ENCODE peak calls at places on chromosome 17, in seven cellular contexts. One of them, this sample, is unnamed. For H3K27me3, the result is how much of the 10 kb centered on the place peaks cover.

GRCh38 chr17:32586666-32587065 is 99.9 kb downstream of the CDK5R1 start:
- DNase-seq in PC-9: no peak
- DNase-seq in ascending aorta: no peak
- DNase-seq in BJ: peak
- DNase-seq in CD4-positive, alpha-beta T cell: no peak
- DNase-seq in HCT116: no peak
- DNase-seq in stomach: no peak
- DNase-seq in this sample: no peak

GRCh38 chr17:22704674-22705073 is 1012.4 kb downstream of the KCNJ18 start:
- DNase-seq in PC-9: no peak
- DNase-seq in HCT116: no peak
- DNase-seq in CD4-positive, alpha-beta T cell: no peak
- DNase-seq in ascending aorta: no peak
- DNase-seq in stomach: no peak
- DNase-seq in BJ: no peak
- DNase-seq in this sample: no peak

GRCh38 chr17:66855204-66855603 is 20.3 kb downstream of the CACNG5 start:
- DNase-seq in PC-9: no peak
- DNase-seq in HCT116: no peak
- DNase-seq in CD4-positive, alpha-beta T cell: no peak
- DNase-seq in ascending aorta: no peak
- DNase-seq in stomach: no peak
- DNase-seq in BJ: no peak
- DNase-seq in this sample: no peak

GRCh38 chr17:57939797-57940196 is 15.4 kb downstream of the CUEDC1 start:
- DNase-seq in ascending aorta: no peak
- DNase-seq in CD4-positive, alpha-beta T cell: no peak
- DNase-seq in PC-9: no peak
- DNase-seq in stomach: no peak
- DNase-seq in HCT116: no peak
- DNase-seq in BJ: no peak
- DNase-seq in this sample: no peak

GRCh38 chr17:29663155-29663554 is 40.4 kb upstream of the CORO6 start:
- DNase-seq in stomach: no peak
- DNase-seq in CD4-positive, alpha-beta T cell: no peak
- DNase-seq in HCT116: no peak
- DNase-seq in BJ: no peak
- DNase-seq in PC-9: peak
- DNase-seq in ascending aorta: no peak
- DNase-seq in this sample: no peak

GRCh38 chr17:45104907-45105624 is 27.2 kb downstream of the PLCD3 start:
- DNase-seq in PC-9: no peak
- DNase-seq in HCT116: no peak
- DNase-seq in stomach: no peak
- DNase-seq in ascending aorta: no peak
- DNase-seq in BJ: no peak
- DNase-seq in CD4-positive, alpha-beta T cell: no peak
- DNase-seq in this sample: no peak

GRCh38 chr17:41421116-41421515 is 3.3 kb downstream of the KRT37 start:
- DNase-seq in PC-9: peak
- DNase-seq in ascending aorta: no peak
- DNase-seq in stomach: no peak
- DNase-seq in HCT116: no peak
- DNase-seq in CD4-positive, alpha-beta T cell: no peak
- DNase-seq in BJ: peak
- DNase-seq in this sample: no peak

GRCh38 chr17:59427425-59427921 is 96.0 kb downstream of the YPEL2 start:
- DNase-seq in HCT116: no peak
- DNase-seq in BJ: no peak
- DNase-seq in stomach: no peak
- DNase-seq in PC-9: no peak
- DNase-seq in ascending aorta: no peak
- DNase-seq in CD4-positive, alpha-beta T cell: no peak
- DNase-seq in this sample: no peak

GRCh38 chr17:16419074-16419928 is 3.9 kb downstream of the TRPV2 start:
- DNase-seq in HCT116: no peak
- DNase-seq in CD4-positive, alpha-beta T cell: no peak
- DNase-seq in stomach: no peak
- DNase-seq in ascending aorta: no peak
- DNase-seq in PC-9: peak
- DNase-seq in BJ: peak
- DNase-seq in this sample: no peak

GRCh38 chr17:70405492-70406220 is 236.3 kb downstream of the KCNJ2 start:
- DNase-seq in ascending aorta: no peak
- DNase-seq in BJ: peak
- DNase-seq in PC-9: peak
- DNase-seq in HCT116: peak
- DNase-seq in stomach: no peak
- DNase-seq in CD4-positive, alpha-beta T cell: no peak
- DNase-seq in this sample: no peak

GRCh38 chr17:5135726-5136579 is 20.1 kb downstream of the USP6 start:
- DNase-seq in stomach: peak
- DNase-seq in ascending aorta: no peak
- DNase-seq in BJ: no peak
- DNase-seq in PC-9: no peak
- DNase-seq in CD4-positive, alpha-beta T cell: no peak
- DNase-seq in HCT116: no peak
- DNase-seq in this sample: no peak

GRCh38 chr17:57493625-57494024 is 237.3 kb downstream of the MSI2 start:
- DNase-seq in BJ: no peak
- DNase-seq in HCT116: no peak
- DNase-seq in ascending aorta: no peak
- DNase-seq in PC-9: no peak
- DNase-seq in CD4-positive, alpha-beta T cell: no peak
- DNase-seq in stomach: no peak
- DNase-seq in this sample: no peak

GRCh38 chr17:82433560-82434215 is 15.3 kb upstream of the OGFOD3 start:
- DNase-seq in CD4-positive, alpha-beta T cell: no peak
- DNase-seq in PC-9: no peak
- DNase-seq in stomach: no peak
- DNase-seq in BJ: no peak
- DNase-seq in ascending aorta: no peak
- DNase-seq in HCT116: no peak
- DNase-seq in this sample: no peak

GRCh38 chr17:82697808-82698064 is 762 bp downstream of the RAB40B start:
- DNase-seq in HCT116: no peak
- DNase-seq in PC-9: no peak
- DNase-seq in ascending aorta: no peak
- DNase-seq in CD4-positive, alpha-beta T cell: no peak
- DNase-seq in BJ: no peak
- DNase-seq in stomach: no peak
- DNase-seq in this sample: no peak

GRCh38 chr17:15442316-15443185 is 24.9 kb downstream of the CDRT4 start:
- DNase-seq in PC-9: no peak
- DNase-seq in BJ: no peak
- DNase-seq in CD4-positive, alpha-beta T cell: no peak
- DNase-seq in stomach: no peak
- DNase-seq in ascending aorta: no peak
- DNase-seq in HCT116: no peak
- DNase-seq in this sample: no peak

GRCh38 chr17:39950871-39951348 is 11.9 kb upstream of the GSDMA start:
- DNase-seq in PC-9: no peak
- DNase-seq in HCT116: no peak
- DNase-seq in ascending aorta: no peak
- DNase-seq in stomach: no peak
- DNase-seq in CD4-positive, alpha-beta T cell: no peak
- DNase-seq in BJ: no peak
- DNase-seq in this sample: no peak

GRCh38 chr17:81717049-81717765 is 5.1 kb downstream of the SLC25A10 start:
- DNase-seq in PC-9: no peak
- DNase-seq in BJ: no peak
- DNase-seq in HCT116: no peak
- DNase-seq in ascending aorta: no peak
- DNase-seq in stomach: no peak
- DNase-seq in CD4-positive, alpha-beta T cell: no peak
- DNase-seq in this sample: no peak

GRCh38 chr17:28350271-28350670 is 7.1 kb downstream of the POLDIP2 start:
- DNase-seq in PC-9: no peak
- DNase-seq in stomach: no peak
- DNase-seq in ascending aorta: no peak
- DNase-seq in CD4-positive, alpha-beta T cell: no peak
- DNase-seq in BJ: no peak
- DNase-seq in HCT116: no peak
- DNase-seq in this sample: no peak

GRCh38 chr17:21298983-21299519 is 14.5 kb downstream of the MAP2K3 start:
- DNase-seq in PC-9: no peak
- DNase-seq in BJ: no peak
- DNase-seq in stomach: no peak
- DNase-seq in CD4-positive, alpha-beta T cell: no peak
- DNase-seq in ascending aorta: no peak
- DNase-seq in HCT116: no peak
- DNase-seq in this sample: no peak

GRCh38 chr17:6138761-6139446 is 68.7 kb downstream of the WSCD1 start:
- DNase-seq in stomach: no peak
- DNase-seq in CD4-positive, alpha-beta T cell: no peak
- DNase-seq in HCT116: no peak
- DNase-seq in BJ: no peak
- DNase-seq in ascending aorta: no peak
- DNase-seq in PC-9: no peak
- DNase-seq in this sample: peak

GRCh38 chr17:731943-732787 is at the start of gene TLCD3A:
- DNase-seq in BJ: no peak
- DNase-seq in CD4-positive, alpha-beta T cell: no peak
- DNase-seq in PC-9: peak
- DNase-seq in ascending aorta: no peak
- DNase-seq in stomach: peak
- DNase-seq in HCT116: no peak
- DNase-seq in this sample: no peak

GRCh38 chr17:67216544-67217320 is 28.3 kb downstream of the HELZ start:
- DNase-seq in BJ: no peak
- DNase-seq in HCT116: no peak
- DNase-seq in ascending aorta: no peak
- DNase-seq in PC-9: no peak
- DNase-seq in CD4-positive, alpha-beta T cell: no peak
- DNase-seq in stomach: no peak
- DNase-seq in this sample: no peak

DNA sequence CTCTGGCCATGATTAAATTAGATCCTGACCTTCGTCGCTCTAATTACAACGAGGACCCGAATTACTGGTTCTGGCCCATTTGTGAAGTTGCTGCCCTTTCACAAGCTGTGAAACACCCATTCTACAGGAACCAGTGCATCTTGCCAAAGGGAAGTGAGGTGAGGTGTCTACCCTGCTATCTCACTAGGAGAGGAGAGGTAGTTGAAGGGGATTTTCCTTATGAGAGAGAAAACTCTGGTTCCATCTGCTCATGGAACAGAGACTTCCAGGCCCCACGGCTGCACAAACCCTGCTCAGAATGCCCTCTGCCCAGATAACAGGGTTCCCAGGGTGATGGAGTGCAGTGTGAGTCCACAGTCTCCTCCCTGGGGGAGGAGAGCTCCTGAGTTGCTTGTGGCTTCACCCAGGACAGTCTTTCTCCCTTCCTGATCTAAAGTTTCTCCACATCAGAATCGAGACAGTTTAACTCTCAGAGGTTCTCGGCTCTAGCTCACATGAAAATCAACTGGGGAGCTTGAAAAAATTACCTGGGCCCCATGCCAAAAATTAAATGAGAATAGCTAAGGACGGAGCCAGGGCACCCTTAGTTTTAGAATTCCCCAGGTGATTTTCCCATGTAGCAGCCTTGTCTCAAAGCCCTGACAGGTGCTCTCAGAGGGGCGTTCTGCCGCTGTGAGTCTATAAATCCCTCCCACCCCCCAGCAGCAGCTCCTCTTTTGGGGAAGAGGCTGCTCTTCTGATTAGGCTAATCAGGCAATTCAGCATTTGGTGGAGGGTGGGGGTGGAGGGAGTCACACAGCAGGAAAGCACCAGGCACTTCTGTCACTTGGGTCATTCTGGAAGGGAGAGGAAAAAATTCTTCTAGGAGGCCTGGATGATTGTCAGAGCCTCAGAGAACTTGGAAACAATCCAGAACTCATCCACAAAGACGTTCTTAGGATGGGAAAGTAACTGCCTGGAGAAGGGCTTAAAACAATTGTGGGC is 7.6 kb upstream of the SSTR2 start:
- DNase-seq in BJ: no peak
- DNase-seq in PC-9: no peak
- DNase-seq in CD4-positive, alpha-beta T cell: no peak
- DNase-seq in HCT116: no peak
- DNase-seq in stomach: no peak
- DNase-seq in ascending aorta: no peak
- DNase-seq in this sample: no peak
- H3K27me3 ChIP-seq in BJ: under half
- H3K27me3 ChIP-seq in PC-9: under half
- H3K27me3 ChIP-seq in CD4-positive, alpha-beta T cell: under half
- H3K27me3 ChIP-seq in HCT116: under half
- H3K27me3 ChIP-seq in stomach: under half
- H3K27me3 ChIP-seq in ascending aorta: under half
- H3K27me3 ChIP-seq in this sample: under half

GRCh38 chr17:79152636-79153035 is 78.0 kb downstream of the ENGASE start:
- DNase-seq in HCT116: no peak
- DNase-seq in stomach: no peak
- DNase-seq in ascending aorta: no peak
- DNase-seq in CD4-positive, alpha-beta T cell: no peak
- DNase-seq in BJ: no peak
- DNase-seq in PC-9: no peak
- DNase-seq in this sample: no peak
- H3K27me3 ChIP-seq in HCT116: under half
- H3K27me3 ChIP-seq in stomach: under half
- H3K27me3 ChIP-seq in ascending aorta: under half
- H3K27me3 ChIP-seq in CD4-positive, alpha-beta T cell: under half
- H3K27me3 ChIP-seq in BJ: under half
- H3K27me3 ChIP-seq in PC-9: half or more
- H3K27me3 ChIP-seq in this sample: under half

GRCh38 chr17:38564254-38564605 is 41.5 kb downstream of the SRCIN1 start:
- DNase-seq in PC-9: no peak
- DNase-seq in stomach: no peak
- DNase-seq in HCT116: no peak
- DNase-seq in BJ: no peak
- DNase-seq in ascending aorta: no peak
- DNase-seq in CD4-positive, alpha-beta T cell: no peak
- DNase-seq in this sample: no peak
- H3K27me3 ChIP-seq in PC-9: under half
- H3K27me3 ChIP-seq in stomach: half or more
- H3K27me3 ChIP-seq in HCT116: under half
- H3K27me3 ChIP-seq in BJ: under half
- H3K27me3 ChIP-seq in ascending aorta: half or more
- H3K27me3 ChIP-seq in CD4-positive, alpha-beta T cell: half or more
- H3K27me3 ChIP-seq in this sample: half or more

DNA sequence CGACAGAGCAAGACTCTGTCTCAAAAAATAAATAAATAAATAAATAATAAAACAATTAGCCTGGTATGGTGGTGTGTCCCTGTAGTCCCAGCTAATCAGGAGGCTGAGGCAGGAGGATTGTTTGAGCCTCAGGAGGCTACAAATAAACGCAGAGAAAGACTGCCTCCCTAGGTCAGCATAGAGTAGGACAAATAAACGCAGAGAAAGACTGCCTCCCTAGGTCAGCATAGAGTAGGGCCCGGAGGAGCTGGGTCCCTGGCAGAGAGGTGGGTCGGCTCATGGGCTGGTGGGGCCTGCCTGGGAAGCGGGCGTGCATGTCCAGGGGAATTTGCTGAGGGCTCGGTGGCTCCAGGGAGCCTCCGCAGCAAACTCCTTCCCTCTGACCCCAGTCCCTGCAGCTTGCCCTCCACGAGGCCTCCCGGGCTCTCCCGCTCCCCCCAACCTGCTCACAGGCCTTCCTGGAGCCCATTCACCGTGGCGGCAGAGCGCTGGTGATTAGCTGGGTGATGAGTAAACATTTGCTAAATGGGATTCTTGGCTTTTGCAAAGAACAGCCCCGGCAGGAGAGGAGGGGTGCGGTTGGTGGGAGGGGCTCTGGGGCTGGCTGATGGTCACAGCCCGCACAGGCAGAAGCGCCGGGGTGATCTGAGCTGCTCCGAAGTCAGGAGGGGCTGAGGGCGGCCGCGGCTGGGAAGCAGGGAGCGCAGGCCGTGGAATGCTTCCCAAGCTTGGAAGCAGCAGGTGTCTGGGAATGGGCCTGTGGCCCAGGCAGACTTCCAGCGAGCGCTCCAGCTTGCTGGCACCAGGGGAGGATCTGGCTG is 93.2 kb downstream of the RTN4RL1 start:
- DNase-seq in BJ: no peak
- DNase-seq in CD4-positive, alpha-beta T cell: no peak
- DNase-seq in ascending aorta: no peak
- DNase-seq in stomach: peak
- DNase-seq in PC-9: no peak
- DNase-seq in HCT116: no peak
- DNase-seq in this sample: peak
- H3K27me3 ChIP-seq in BJ: under half
- H3K27me3 ChIP-seq in CD4-positive, alpha-beta T cell: under half
- H3K27me3 ChIP-seq in ascending aorta: under half
- H3K27me3 ChIP-seq in stomach: under half
- H3K27me3 ChIP-seq in PC-9: under half
- H3K27me3 ChIP-seq in HCT116: under half
- H3K27me3 ChIP-seq in this sample: under half